ENCODE peak calls at places on chromosomes 12 and 14, in five cellular contexts. W is iris pigment epithelial cell, D is NCI-H748 treated with DMSO at 0.1 percent for 48 hours, B is GM23248, Z is MG63. S is an unnamed sample.

GRCh38 chr12:53700567-53700966 is 24.7 kb upstream of the ATP5MC2 start:
- DNase-seq in D (no peak), B (peak; percentile 22), Z (no peak), W (no peak), S (no peak)

GRCh38 chr12:9868271-9868815 is 811 bp downstream of the CLEC2B start:
- DNase-seq in Z (no peak), D (no peak), W (no peak), B (peak; percentile 19), S (no peak)

GRCh38 chr14:93303659-93304058 is 29.2 kb downstream of the BTBD7 start:
- DNase-seq in B (peak; percentile 30), Z (no peak), D (no peak), W (no peak), S (no peak)

GRCh38 chr12:26101833-26102232 is 23.0 kb downstream of the BHLHE41 start:
- DNase-seq in Z (no peak), B (no peak), D (no peak), W (no peak), S (no peak)

GRCh38 chr14:52356025-52356424 is 41.9 kb downstream of the PTGER2 start:
- DNase-seq in W (peak; percentile 53), B (no peak), Z (no peak), D (peak; percentile 74), S (no peak)

GRCh38 chr12:45290218-45290609 is 74.3 kb downstream of the ANO6 start:
- DNase-seq in D (no peak), Z (no peak), W (peak; percentile 97), B (peak; percentile 86), S (peak; percentile 37)

GRCh38 chr14:20775043-20775442 is 6.0 kb upstream of the RNASE6 start:
- DNase-seq in B (no peak), D (no peak), W (no peak), Z (no peak), S (no peak)

GRCh38 chr14:57051633-57052032 is 217.1 kb downstream of the EXOC5 start:
- DNase-seq in D (no peak), W (no peak), Z (no peak), B (no peak), S (no peak)

GRCh38 chr12:124469193-124469888 is 98.1 kb downstream of the NCOR2 start:
- DNase-seq in B (peak; percentile 43), D (no peak), Z (no peak), W (no peak), S (no peak)

GRCh38 chr12:9319044-9319841 is 111.0 kb upstream of the PZP start:
- DNase-seq in D (no peak), Z (no peak), W (no peak), B (peak; percentile 18), S (no peak)

GRCh38 chr12:116867523-116867922 is 13.7 kb downstream of the HRK start:
- DNase-seq in B (no peak), Z (no peak), W (no peak), D (no peak), S (no peak)

GRCh38 chr12:70646850-70647249 is 9.6 kb upstream of the PTPRB start:
- DNase-seq in B (peak; percentile 83), W (peak; percentile 79), D (no peak), Z (no peak), S (no peak)

GRCh38 chr14:59150990-59151389 is 37.5 kb upstream of the DAAM1 start:
- DNase-seq in W (no peak), D (no peak), B (no peak), Z (no peak), S (no peak)

GRCh38 chr12:25759752-25760151 is 198.7 kb upstream of the RASSF8 start:
- DNase-seq in Z (no peak), B (no peak), D (no peak), W (peak; percentile 31), S (no peak)

GRCh38 chr12:102454808-102455760 is 25.3 kb downstream of the IGF1 start:
- DNase-seq in B (peak; percentile 73), D (no peak), W (peak; percentile 5), Z (no peak), S (no peak)

GRCh38 chr12:1356285-1356684 is 238.1 kb downstream of the FBXL14 start:
- DNase-seq in Z (no peak), D (no peak), W (peak; percentile 30), B (peak; percentile 16), S (no peak)